ENCODE peak calls at places on chromosomes 11 and 22, in eight cellular contexts. A is OCI-LY7, T is HCT116, G is MM.1S, Y is PC-3, H is hepatocyte, Z is SK-N-SH, E is GM23338. W is an unnamed sample.

GRCh38 chr11:65793144-65793581 is 6.3 kb downstream of the OVOL1 start:
- DNase-seq in A (no peak), T (no peak), G (no peak), Y (peak; percentile 92), H (peak; percentile 10), Z (peak; percentile 25), E (no peak), W (peak; percentile 91)

GRCh38 chr11:65437436-65438227 is 15.0 kb downstream of the NEAT1 start:
- DNase-seq in A (no peak), T (no peak), G (no peak), Y (no peak), H (peak; percentile 3), Z (no peak), E (no peak), W (no peak)

GRCh38 chr11:2713721-2714462 is 14.1 kb upstream of the KCNQ1OT1 start:
- DNase-seq in A (no peak), T (no peak), G (no peak), Y (no peak), H (no peak), Z (peak; percentile 66), E (no peak), W (no peak)

GRCh38 chr22:40432625-40433024 is 62.2 kb downstream of the SGSM3 start:
- DNase-seq in A (no peak), T (no peak), G (no peak), Y (no peak), H (no peak), Z (no peak), E (no peak), W (no peak)

GRCh38 chr22:25105817-25106650 is 93.6 kb upstream of the CRYBB3 start:
- DNase-seq in A (no peak), T (no peak), G (no peak), Y (no peak), H (no peak), Z (no peak), E (no peak), W (no peak)

GRCh38 chr11:1547467-1548098 is 24.5 kb downstream of the DUSP8 start:
- DNase-seq in A (no peak), T (no peak), G (no peak), Y (no peak), H (no peak), Z (no peak), E (no peak), W (no peak)

GRCh38 chr11:45665206-45665932 is at the start of gene CHST1:
- DNase-seq in A (no peak), T (no peak), G (peak; percentile 36), Y (no peak), H (peak; percentile 62), Z (peak; percentile 90), E (peak; percentile 45), W (peak; percentile 33)

GRCh38 chr11:19281041-19281440 is 40.3 kb upstream of the E2F8 start:
- DNase-seq in A (no peak), T (no peak), G (peak; percentile 56), Y (no peak), H (no peak), Z (peak; percentile 47), E (no peak), W (no peak)

GRCh38 chr11:110095554-110095953 is 2.4 kb downstream of the ZC3H12C start:
- DNase-seq in A (no peak), T (peak; percentile 8), G (no peak), Y (peak; percentile 91), H (no peak), Z (no peak), E (no peak), W (peak; percentile 52)

GRCh38 chr22:19874307-19875060 is 19.8 kb upstream of the GNB1L start:
- DNase-seq in A (no peak), T (no peak), G (no peak), Y (no peak), H (no peak), Z (peak; percentile 31), E (peak; percentile 34), W (no peak)

GRCh38 chr22:48937032-48937639 is 890.5 kb downstream of the BRD1 start:
- DNase-seq in A (no peak), T (no peak), G (no peak), Y (no peak), H (no peak), Z (no peak), E (no peak), W (no peak)

GRCh38 chr11:12007769-12008737 is at the start of gene DKK3:
- DNase-seq in A (no peak), T (no peak), G (no peak), Y (no peak), H (peak; percentile 34), Z (peak; percentile 86), E (peak; percentile 70), W (no peak)

GRCh38 chr11:426851-427250 is 12.1 kb upstream of the SIGIRR start:
- DNase-seq in A (no peak), T (no peak), G (no peak), Y (no peak), H (no peak), Z (no peak), E (no peak), W (no peak)

GRCh38 chr11:64017950-64018224 is 17.8 kb upstream of the FLRT1 start:
- DNase-seq in A (no peak), T (no peak), G (no peak), Y (no peak), H (no peak), Z (no peak), E (no peak), W (no peak)

GRCh38 chr11:17508816-17509215 is 32.2 kb upstream of the ABCC8 start:
- DNase-seq in A (no peak), T (no peak), G (no peak), Y (no peak), H (no peak), Z (no peak), E (no peak), W (no peak)

GRCh38 chr11:35144103-35144741 is 5.3 kb downstream of the CD44 start:
- DNase-seq in A (peak; percentile 81), T (no peak), G (peak; percentile 96), Y (peak; percentile 83), H (no peak), Z (no peak), E (no peak), W (peak; percentile 69)

GRCh38 chr11:94151903-94152677 is 23.4 kb downstream of the PANX1 start:
- DNase-seq in A (no peak), T (peak; percentile 73), G (no peak), Y (peak; percentile 96), H (peak; percentile 84), Z (peak; percentile 35), E (no peak), W (peak; percentile 97)

DNA sequence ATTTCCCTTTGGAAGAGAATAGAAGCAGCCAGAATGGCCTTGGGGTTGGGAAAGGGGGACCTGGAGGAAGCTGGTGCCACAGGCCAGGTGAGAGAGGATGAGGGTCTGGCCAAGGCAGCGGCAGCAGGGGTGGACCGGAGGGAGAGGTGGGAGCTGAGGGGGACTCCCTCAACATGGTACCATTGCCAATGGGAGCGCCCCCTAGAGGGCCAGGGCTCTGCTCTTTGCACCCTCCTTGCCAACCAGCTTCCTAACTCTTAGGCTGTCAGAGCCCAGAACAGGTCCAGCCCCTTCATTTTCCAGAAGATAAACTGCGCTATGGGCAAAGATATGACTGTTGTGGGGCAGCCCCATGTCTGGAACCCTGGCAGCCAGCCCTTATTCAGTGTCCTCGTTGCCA is 185.0 kb downstream of the GRIK4 start:
- DNase-seq in A (no peak), T (no peak), G (no peak), Y (no peak), H (no peak), Z (no peak), E (peak; percentile 68), W (no peak)
- TF ChIP-seq CTCF in A (peak; percentile 69), T (peak; percentile 45), G (peak; percentile 13), Y (peak; percentile 42), H (no peak), Z (peak; percentile 33), E (peak; percentile 64), W (peak; percentile 34)

GRCh38 chr11:131746201-131746600 is 375.8 kb downstream of the NTM start:
- DNase-seq in A (no peak), T (no peak), G (no peak), Y (no peak), H (no peak), Z (no peak), E (no peak), W (no peak)

GRCh38 chr11:131748146-131749050 is 378.0 kb downstream of the NTM start:
- DNase-seq in A (peak; percentile 38), T (no peak), G (peak; percentile 58), Y (peak; percentile 69), H (peak; percentile 83), Z (peak; percentile 67), E (peak; percentile 84), W (peak; percentile 23)

GRCh38 chr11:131750692-131751091 is 380.3 kb downstream of the NTM start:
- DNase-seq in A (no peak), T (no peak), G (no peak), Y (no peak), H (no peak), Z (no peak), E (no peak), W (no peak)

GRCh38 chr11:131749100-131749499 is 378.7 kb downstream of the NTM start:
- DNase-seq in A (no peak), T (no peak), G (no peak), Y (peak; percentile 27), H (no peak), Z (no peak), E (no peak), W (no peak)

DNA sequence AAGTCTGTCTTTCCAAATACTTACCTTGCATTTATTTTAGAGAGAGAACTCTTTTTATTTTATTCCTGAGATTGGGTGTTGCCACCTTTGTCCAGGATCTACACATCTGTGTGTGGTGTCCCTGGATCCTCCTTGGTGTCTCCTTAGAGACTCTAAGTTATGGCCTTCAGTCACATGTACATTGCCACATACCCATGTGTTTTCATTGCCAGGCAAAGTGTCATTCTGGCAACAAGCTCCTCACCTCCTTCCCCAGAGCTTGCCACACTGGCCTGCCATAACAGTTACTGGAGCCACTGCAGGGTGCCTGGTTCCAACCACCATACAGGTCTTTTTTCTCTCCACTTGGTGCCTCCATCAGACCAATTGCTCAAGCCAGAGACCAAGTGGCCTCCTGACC is 379.7 kb downstream of the NTM start:
- DNase-seq in A (no peak), T (no peak), G (no peak), Y (no peak), H (no peak), Z (no peak), E (no peak), W (no peak)
- H3K9me2 ChIP-seq in A (no peaks in the 10 kb centered on the region), T (no peaks in the 10 kb centered on the region), G (no peaks in the 10 kb centered on the region), Y (no peaks in the 10 kb centered on the region), H (no peaks in the 10 kb centered on the region), Z (no peaks in the 10 kb centered on the region), E (no peaks in the 10 kb centered on the region), W (no peaks in the 10 kb centered on the region)

GRCh38 chr11:75350743-75351540 is 519 bp downstream of the ARRB1 start:
- DNase-seq in A (no peak), T (no peak), G (no peak), Y (peak; percentile 33), H (no peak), Z (peak; percentile 67), E (peak; percentile 74), W (no peak)
- TF ChIP-seq CTCF in A (peak; percentile 41), T (peak; percentile 39), G (no peak), Y (peak; percentile 44), H (no peak), Z (peak; percentile 13), E (peak; percentile 22), W (no peak)

DNA sequence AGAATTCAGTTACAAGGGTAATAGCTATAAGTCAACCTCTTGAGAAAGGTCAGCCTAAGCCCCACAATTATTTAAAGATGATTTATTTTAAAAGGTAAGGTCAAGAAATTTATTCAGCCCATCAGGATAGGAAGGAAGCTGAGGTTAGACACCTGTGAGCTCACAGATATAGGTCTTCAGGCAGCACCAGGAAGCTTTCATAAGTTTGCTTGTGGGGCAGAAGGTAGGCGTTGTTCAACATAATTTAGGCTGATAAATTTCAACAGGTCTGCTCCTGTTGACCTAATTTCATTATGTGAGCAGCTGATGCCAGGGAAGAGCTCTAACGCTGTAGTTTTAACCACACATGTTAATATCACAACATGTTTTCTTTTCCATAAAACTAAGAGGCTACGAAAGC is 118.1 kb upstream of the APOA1 start:
- DNase-seq in A (peak; percentile 79), T (no peak), G (peak; percentile 75), Y (no peak), H (no peak), Z (no peak), E (no peak), W (peak; percentile 1)
- H3K9me2 ChIP-seq in A (no peaks in the 10 kb centered on the region), T (no peaks in the 10 kb centered on the region), G (no peaks in the 10 kb centered on the region), Y (no peaks in the 10 kb centered on the region), H (no peaks in the 10 kb centered on the region), Z (no peaks in the 10 kb centered on the region), E (no peaks in the 10 kb centered on the region), W (no peaks in the 10 kb centered on the region)